ENCODE peak calls at places on chromosomes 5 and 9, in nine cellular contexts. N is HFF-Myc, A is ovary, V is pancreas, P is brain microvascular endothelial cell, F is gastrocnemius medialis, S is GM13977, W is AG04450, T is H9. H is an unnamed sample.

GRCh38 chr9:80509358-80509757 is 937.6 kb downstream of the TLE4 start:
- DNase-seq in W (no peak), A (no peak), T (no peak), V (no peak), N (no peak), F (no peak), P (no peak), S (no peak), H (no peak)

GRCh38 chr9:79233542-79233941 is 338.2 kb upstream of the TLE4 start:
- DNase-seq in N (no peak), S (peak), T (peak), V (no peak), W (no peak), F (no peak), A (no peak), P (peak), H (peak)

GRCh38 chr5:153573326-153574033 is 83.0 kb downstream of the GRIA1 start:
- DNase-seq in N (no peak), A (no peak), S (no peak), V (no peak), P (no peak), W (no peak), T (no peak), F (no peak), H (no peak)

GRCh38 chr5:10432059-10433008 is 9.3 kb upstream of the ROPN1L start:
- DNase-seq in F (peak), T (no peak), V (no peak), W (no peak), P (no peak), N (no peak), A (no peak), S (no peak), H (no peak)

GRCh38 chr5:139644001-139644456 is 4.1 kb upstream of the CXXC5 start:
- DNase-seq in V (peak), W (no peak), P (no peak), A (peak), S (peak), T (no peak), N (no peak), F (peak), H (no peak)

GRCh38 chr5:108193021-108193795 is 188.7 kb downstream of the FBXL17 start:
- DNase-seq in W (peak), F (no peak), V (no peak), P (peak), N (peak), A (no peak), S (no peak), T (no peak), H (no peak)

GRCh38 chr5:126919566-126919965 is 110.8 kb downstream of the MARCHF3 start:
- DNase-seq in N (no peak), S (no peak), T (no peak), V (no peak), W (no peak), F (no peak), P (no peak), A (no peak), H (no peak)

GRCh38 chr9:129346046-129346445 is 168.0 kb upstream of the IER5L start:
- DNase-seq in W (no peak), T (no peak), N (no peak), F (no peak), S (no peak), P (no peak), A (no peak), V (no peak), H (no peak)

GRCh38 chr5:102910240-102911226 is 155.4 kb downstream of the PAM start:
- DNase-seq in T (no peak), S (no peak), N (peak), P (no peak), A (no peak), W (peak), F (no peak), V (no peak), H (no peak)

GRCh38 chr9:127389391-127390242 is 7.4 kb upstream of the SLC2A8 start:
- DNase-seq in P (no peak), W (no peak), F (no peak), S (no peak), V (no peak), A (no peak), N (no peak), T (no peak), H (no peak)

DNA sequence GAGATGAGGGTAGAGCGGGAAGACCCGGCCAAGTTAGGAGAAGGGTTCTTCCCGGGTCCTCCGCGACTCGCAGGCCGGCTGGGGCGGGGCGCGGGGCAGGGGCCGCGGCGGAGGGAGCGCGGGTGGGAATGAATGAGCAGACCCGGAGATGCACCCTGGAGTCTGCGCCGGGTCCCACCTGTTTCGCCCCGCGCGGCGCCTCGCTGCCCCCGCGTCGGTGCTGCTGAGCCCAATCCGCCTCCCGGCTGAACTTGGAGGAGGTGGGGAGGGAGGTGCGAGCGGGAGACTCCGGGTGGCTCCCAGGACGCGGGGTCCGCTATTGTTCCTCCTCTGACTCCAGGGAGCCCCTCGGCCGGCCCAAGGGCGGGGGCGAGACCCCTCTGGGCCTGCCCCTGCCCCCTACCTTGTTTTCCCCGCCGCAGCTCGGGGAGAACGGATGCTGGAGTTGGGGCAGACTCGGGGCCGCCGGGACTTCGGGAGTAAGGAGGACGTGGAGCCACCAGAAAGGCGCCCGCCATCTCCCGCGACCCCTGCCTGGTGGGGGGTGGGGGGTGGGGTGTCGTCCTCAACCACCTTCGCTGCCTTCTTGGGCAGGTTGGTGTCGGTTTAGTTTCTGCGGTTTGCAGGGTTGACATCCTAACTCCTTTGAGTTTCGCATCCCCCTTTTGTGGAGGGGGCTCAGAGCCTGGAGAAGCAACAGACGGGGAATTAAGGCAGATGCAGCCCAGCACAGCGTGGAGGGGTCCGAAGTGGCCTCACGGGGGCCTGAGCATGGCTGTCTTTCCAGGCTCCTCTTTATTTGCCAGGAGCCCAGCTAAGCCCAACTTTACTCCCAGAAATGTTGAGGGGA is 797 bp downstream of the RAI14 start:
- DNase-seq in F (no peak), W (no peak), T (no peak), P (no peak), A (peak), V (peak), N (no peak), S (peak), H (peak)
- TF ChIP-seq CTCF in F (no peak), W (no peak), T (peak), P (peak), A (no peak), V (no peak), N (no peak), S (no peak), H (no peak)

GRCh38 chr5:135337064-135337463 is 62.0 kb downstream of the MACROH2A1 start:
- DNase-seq in N (no peak), W (no peak), A (no peak), T (no peak), F (no peak), P (no peak), S (no peak), V (no peak), H (no peak)
- TF ChIP-seq CTCF in N (no peak), W (no peak), A (no peak), T (no peak), F (no peak), P (no peak), S (no peak), V (no peak), H (no peak)

GRCh38 chr5:92836861-92837755 is 743.9 kb downstream of the NR2F1-AS1 start:
- DNase-seq in S (no peak), N (peak), F (no peak), V (no peak), P (no peak), A (no peak), T (no peak), W (peak), H (no peak)

GRCh38 chr5:92841604-92842155 is 739.3 kb downstream of the NR2F1-AS1 start:
- DNase-seq in P (no peak), S (no peak), F (no peak), T (no peak), N (no peak), A (no peak), W (no peak), V (no peak), H (no peak)

GRCh38 chr5:92835712-92836111 is 745.3 kb downstream of the NR2F1-AS1 start:
- DNase-seq in V (no peak), F (no peak), A (no peak), T (no peak), W (no peak), S (no peak), P (no peak), N (no peak), H (no peak)

GRCh38 chr5:92838253-92838652 is 742.8 kb downstream of the NR2F1-AS1 start:
- DNase-seq in W (no peak), P (no peak), F (no peak), A (no peak), V (no peak), N (no peak), T (peak), S (no peak), H (no peak)
- TF ChIP-seq CTCF in W (no peak), P (peak), F (no peak), A (no peak), V (no peak), N (no peak), T (peak), S (peak), H (no peak)

DNA sequence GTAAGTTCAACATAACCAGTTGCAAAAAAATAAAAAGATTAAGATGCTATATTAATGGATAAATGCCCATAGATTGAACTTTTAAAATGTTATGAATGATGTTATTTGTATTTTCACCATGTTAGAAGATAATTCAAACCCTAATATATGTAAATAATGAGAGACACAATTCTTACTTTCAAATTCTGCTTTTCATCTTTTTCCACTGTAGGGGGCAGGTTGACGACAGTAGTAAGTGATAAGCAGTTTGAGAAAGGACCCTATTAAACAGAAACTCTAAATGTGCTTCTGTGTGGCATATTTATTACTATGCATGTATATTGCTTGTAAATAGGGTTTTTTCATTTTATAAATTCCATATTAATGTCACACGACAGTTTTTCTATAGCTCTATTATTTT is 591.1 kb downstream of the SEMA5A start:
- DNase-seq in W (no peak), N (no peak), V (no peak), P (no peak), F (no peak), A (no peak), T (no peak), S (no peak), H (no peak)
- TF ChIP-seq CTCF in W (peak), N (no peak), V (no peak), P (peak), F (no peak), A (no peak), T (peak), S (no peak), H (no peak)

GRCh38 chr5:54329731-54330709 is 19.6 kb upstream of the ARL15 start:
- DNase-seq in W (peak), S (no peak), N (peak), T (no peak), F (no peak), A (no peak), P (peak), V (no peak), H (no peak)
- TF ChIP-seq CTCF in W (no peak), S (no peak), N (no peak), T (no peak), F (no peak), A (no peak), P (no peak), V (peak), H (no peak)

GRCh38 chr9:89807682-89808075 is 202.9 kb downstream of the GADD45G start:
- DNase-seq in F (no peak), V (no peak), S (no peak), W (no peak), A (no peak), T (no peak), P (no peak), N (no peak), H (no peak)

GRCh38 chr9:89808801-89809200 is 204.0 kb downstream of the GADD45G start:
- DNase-seq in S (no peak), W (no peak), V (no peak), T (no peak), A (no peak), F (no peak), N (no peak), P (peak), H (no peak)

GRCh38 chr9:89806371-89807100 is 201.7 kb downstream of the GADD45G start:
- DNase-seq in S (no peak), F (no peak), T (no peak), P (peak), V (no peak), A (no peak), W (no peak), N (no peak), H (no peak)

GRCh38 chr9:89807101-89807395 is 202.2 kb downstream of the GADD45G start:
- DNase-seq in V (no peak), T (no peak), S (no peak), W (no peak), P (no peak), A (no peak), N (no peak), F (no peak), H (no peak)

DNA sequence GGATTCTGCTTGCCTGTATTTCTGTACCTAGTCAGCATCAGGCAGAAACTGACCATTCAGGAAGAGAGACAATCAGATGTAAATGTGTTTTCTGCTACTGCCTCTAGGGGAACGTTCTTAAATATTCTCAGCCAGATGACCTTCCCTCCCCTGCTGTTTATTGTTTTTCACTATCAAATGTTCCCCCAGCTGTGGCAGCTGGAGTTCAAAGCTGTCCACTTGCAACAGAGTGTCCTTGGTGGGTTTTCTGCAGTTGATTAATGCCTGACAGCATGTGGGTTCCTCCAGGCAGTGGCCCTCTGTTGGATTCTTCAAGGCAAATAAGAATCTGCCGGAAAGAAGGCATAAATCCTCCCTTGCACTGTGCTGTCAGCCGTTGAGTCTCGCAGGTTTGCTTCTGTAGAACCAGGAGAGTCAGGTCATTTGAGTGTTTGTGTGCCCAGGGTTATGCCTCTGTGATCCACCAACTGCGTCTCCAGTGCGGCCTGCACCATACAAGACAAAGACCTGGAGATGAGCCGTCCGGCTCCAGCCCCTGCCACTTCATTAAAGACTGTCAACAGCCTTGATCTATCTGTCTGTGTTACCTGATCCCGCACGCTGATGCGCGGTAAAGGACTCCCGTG is 203.4 kb downstream of the GADD45G start:
- DNase-seq in F (no peak), T (no peak), P (peak), S (no peak), N (no peak), W (no peak), V (no peak), A (no peak), H (no peak)
- TF ChIP-seq CTCF in F (no peak), T (peak), P (peak), S (peak), N (no peak), W (no peak), V (no peak), A (peak), H (peak)

DNA sequence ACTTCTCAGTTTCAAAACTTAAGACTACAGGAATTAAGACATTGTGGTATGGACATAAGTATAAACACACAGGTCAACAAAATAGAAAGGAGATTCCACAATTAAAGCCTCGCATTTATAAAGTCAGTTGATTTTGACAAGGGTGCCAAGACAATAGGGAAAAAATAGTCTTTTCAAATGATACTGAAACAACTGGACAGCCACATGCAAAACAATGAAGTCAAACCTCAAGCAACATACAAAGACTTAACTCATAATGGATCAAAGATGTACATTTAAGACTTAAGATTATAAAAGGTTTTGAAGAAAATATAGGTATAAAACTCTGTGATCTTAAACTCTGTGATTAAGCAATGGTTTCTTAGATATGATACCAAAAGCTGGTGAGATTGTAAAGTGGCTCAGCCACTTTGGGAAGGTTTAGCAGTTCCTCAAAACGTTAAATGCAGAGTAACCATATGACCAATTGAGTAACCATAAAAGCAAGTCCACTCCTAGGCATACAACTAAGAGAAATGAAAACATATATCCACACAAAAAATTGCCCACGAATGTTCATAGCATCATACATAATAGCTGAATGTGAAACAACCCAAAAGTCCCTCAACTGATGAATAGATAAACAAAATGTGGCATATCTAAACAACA is 22.0 kb downstream of the HINT1 start:
- DNase-seq in F (no peak), P (no peak), S (no peak), A (no peak), W (no peak), T (no peak), V (no peak), N (no peak), H (no peak)
- TF ChIP-seq CTCF in F (no peak), P (no peak), S (no peak), A (no peak), W (no peak), T (no peak), V (no peak), N (no peak), H (no peak)

H was measured in GM10248.